ENCODE peak calls at places on chromosomes 4 and X, in six cellular contexts. Z is naive thymus-derived CD4-positive, alpha-beta T cell; M is activated gamma-delta T cell treated with Interleukin-2 at 50 U/mL for 16 hours; A is GOT3; D is activated naive CD4-positive, alpha-beta T cell treated with anti-CD3 and anti-CD28 coated beads for 36 hours; Y is HepG2. H is an unnamed sample.

GRCh38 chr4:26717332-26717731 is 133.4 kb downstream of the TBC1D19 start:
- DNase-seq in Z (no peak), M (no peak), A (no peak), D (no peak), Y (no peak), H (peak)

GRCh38 chrX:1394731-1395501 is 3.0 kb upstream of the SLC25A6 start:
- DNase-seq in Z (no peak), M (no peak), A (no peak), D (no peak), Y (no peak), H (no peak)

GRCh38 chrX:40041915-40042314 is 55.8 kb downstream of the BCOR start:
- DNase-seq in Z (no peak), M (no peak), A (no peak), D (peak), Y (no peak), H (no peak)

GRCh38 chr4:40963912-40964478 is 214.2 kb downstream of the NSUN7 start:
- DNase-seq in Z (no peak), M (no peak), A (no peak), D (no peak), Y (no peak), H (no peak)

GRCh38 chrX:644304-645023 is 13.9 kb downstream of the SHOX start:
- DNase-seq in Z (no peak), M (no peak), A (no peak), D (no peak), Y (no peak), H (no peak)

GRCh38 chrX:69150294-69150960 is 14.8 kb downstream of the PJA1 start:
- DNase-seq in Z (no peak), M (no peak), A (no peak), D (no peak), Y (peak), H (no peak)

GRCh38 chr4:177214935-177215334 is 94.7 kb upstream of the NEIL3 start:
- DNase-seq in Z (no peak), M (no peak), A (no peak), D (no peak), Y (no peak), H (peak)

GRCh38 chr4:144399927-144400326 is 246.0 kb upstream of the HHIP start:
- DNase-seq in Z (no peak), M (no peak), A (no peak), D (no peak), Y (no peak), H (peak)

GRCh38 chr4:42816189-42816588 is 76.3 kb upstream of the GRXCR1 start:
- DNase-seq in Z (no peak), M (no peak), A (no peak), D (no peak), Y (no peak), H (no peak)

GRCh38 chrX:112851806-112852205 is 11.2 kb upstream of the AMOT start:
- DNase-seq in Z (no peak), M (no peak), A (no peak), D (no peak), Y (no peak), H (no peak)

GRCh38 chrX:63754141-63754859 is 30.7 kb downstream of the ARHGEF9 start:
- DNase-seq in Z (peak), M (peak), A (no peak), D (peak), Y (no peak), H (no peak)

GRCh38 chr4:1723131-1723801 is 1.9 kb downstream of the TACC3 start:
- DNase-seq in Z (peak), M (peak), A (no peak), D (peak), Y (no peak), H (no peak)

GRCh38 chr4:20367446-20367845 is 115.7 kb downstream of the SLIT2 start:
- DNase-seq in Z (no peak), M (no peak), A (no peak), D (no peak), Y (no peak), H (no peak)

GRCh38 chrX:153926863-153927685 is 1.0 kb upstream of the ARHGAP4 start:
- DNase-seq in Z (peak), M (peak), A (no peak), D (peak), Y (peak), H (no peak)

GRCh38 chr4:145840162-145840768 is 98.4 kb downstream of the ZNF827 start:
- DNase-seq in Z (peak), M (no peak), A (no peak), D (peak), Y (peak), H (no peak)

GRCh38 chr4:141486375-141486997 is 149.9 kb upstream of the IL15 start:
- DNase-seq in Z (no peak), M (no peak), A (no peak), D (no peak), Y (no peak), H (no peak)

GRCh38 chr4:171817026-171817425 is 3.8 kb downstream of the GALNTL6 start:
- DNase-seq in Z (no peak), M (no peak), A (no peak), D (no peak), Y (no peak), H (no peak)

GRCh38 chr4:184282895-184283654 is 65.4 kb upstream of the ENPP6 start:
- DNase-seq in Z (no peak), M (no peak), A (no peak), D (peak), Y (no peak), H (no peak)

GRCh38 chr4:112411781-112412281 is 104.1 kb downstream of the NEUROG2 start:
- DNase-seq in Z (no peak), M (no peak), A (no peak), D (no peak), Y (no peak), H (no peak)

GRCh38 chr4:111813565-111814140 is 331.6 kb upstream of the FAM241A start:
- DNase-seq in Z (no peak), M (no peak), A (no peak), D (no peak), Y (no peak), H (no peak)

GRCh38 chr4:186074189-186074588 is 5.2 kb downstream of the TLR3 start:
- DNase-seq in Z (no peak), M (no peak), A (no peak), D (no peak), Y (no peak), H (no peak)

GRCh38 chrX:40174594-40175415 is 77.0 kb upstream of the BCOR start:
- DNase-seq in Z (no peak), M (no peak), A (no peak), D (peak), Y (peak), H (no peak)

GRCh38 chrX:101383679-101384078 is 2.3 kb downstream of the BTK start:
- DNase-seq in Z (no peak), M (no peak), A (no peak), D (no peak), Y (no peak), H (no peak)

GRCh38 chr4:109078724-109079123 is 223.7 kb downstream of the COL25A1 start:
- DNase-seq in Z (no peak), M (no peak), A (no peak), D (no peak), Y (no peak), H (peak)

GRCh38 chr4:186297013-186297645 is 31.1 kb downstream of the F11 start:
- DNase-seq in Z (peak), M (no peak), A (no peak), D (no peak), Y (peak), H (no peak)

GRCh38 chr4:54556587-54556986 is 101.2 kb upstream of the KIT start:
- DNase-seq in Z (no peak), M (no peak), A (no peak), D (no peak), Y (no peak), H (no peak)

GRCh38 chrX:66176134-66176533 is 12.1 kb downstream of the HEPH start:
- DNase-seq in Z (no peak), M (no peak), A (no peak), D (no peak), Y (no peak), H (no peak)

GRCh38 chr4:57249083-57249482 is 138.9 kb upstream of the IGFBP7 start:
- DNase-seq in Z (no peak), M (no peak), A (no peak), D (no peak), Y (no peak), H (no peak)

GRCh38 chr4:152104846-152105462 is 344.1 kb upstream of the GATB start:
- DNase-seq in Z (no peak), M (no peak), A (no peak), D (no peak), Y (no peak), H (no peak)

GRCh38 chr4:187387709-187388108 is 607.9 kb upstream of the ZFP42 start:
- DNase-seq in Z (no peak), M (no peak), A (no peak), D (no peak), Y (no peak), H (no peak)

GRCh38 chr4:7540654-7541413 is 106.1 kb upstream of the PSAPL1 start:
- DNase-seq in Z (no peak), M (no peak), A (no peak), D (no peak), Y (no peak), H (no peak)

GRCh38 chr4:110183643-110184042 is 14.8 kb downstream of the ELOVL6 start:
- DNase-seq in Z (no peak), M (no peak), A (no peak), D (no peak), Y (no peak), H (no peak)

GRCh38 chr4:11614426-11614825 is 185.7 kb upstream of the HS3ST1 start:
- DNase-seq in Z (no peak), M (no peak), A (no peak), D (no peak), Y (no peak), H (no peak)

GRCh38 chr4:169612869-169613859 is 781 bp upstream of the NEK1 start:
- DNase-seq in Z (peak), M (peak), A (peak), D (peak), Y (peak), H (peak)